ENCODE peak calls at places on chromosomes 3 and 15, in six cellular contexts. Y, Z, S, L, I and R are unnamed samples.

GRCh38 chr15:58441376-58442070 is 9.7 kb downstream of the LIPC start:
- DNase-seq in Z (no peak), L (no peak), S (no peak), Y (no peak), I (no peak), R (no peak)

GRCh38 chr3:155093261-155093660 is 13.1 kb downstream of the MME start:
- DNase-seq in Z (no peak), S (no peak), L (no peak), I (no peak), Y (no peak), R (no peak)

GRCh38 chr3:107024481-107025153 is 352.6 kb upstream of the CCDC54 start:
- DNase-seq in Y (no peak), S (no peak), I (no peak), Z (no peak), L (no peak), R (no peak)

GRCh38 chr15:38267416-38268022 is 14.9 kb downstream of the SPRED1 start:
- DNase-seq in I (no peak), S (no peak), Y (no peak), Z (no peak), L (no peak), R (no peak)

GRCh38 chr3:105821433-105821832 is 47.4 kb downstream of the CBLB start:
- DNase-seq in S (no peak), I (no peak), Y (no peak), Z (no peak), L (no peak), R (no peak)

GRCh38 chr15:49370782-49371181 is 52.3 kb upstream of the FGF7 start:
- DNase-seq in L (peak; percentile 9), Z (no peak), I (no peak), S (no peak), Y (no peak), R (no peak)

GRCh38 chr3:40613306-40613705 is 88.5 kb downstream of the ZNF621 start:
- DNase-seq in Z (no peak), S (no peak), Y (no peak), L (no peak), I (no peak), R (no peak)

GRCh38 chr3:124263168-124263567 is 271.2 kb upstream of the ROPN1 start:
- DNase-seq in Z (no peak), I (no peak), S (no peak), L (peak; percentile 96), Y (no peak), R (no peak)

GRCh38 chr15:83714888-83715287 is 61.0 kb downstream of the ADAMTSL3 start:
- DNase-seq in I (no peak), Y (no peak), Z (no peak), S (no peak), L (no peak), R (no peak)

GRCh38 chr3:112519424-112520001 is 20.2 kb upstream of the BTLA start:
- DNase-seq in S (no peak), Y (no peak), I (no peak), Z (no peak), L (peak; percentile 56), R (peak; percentile 12)

GRCh38 chr15:57890878-57891277 is 174.6 kb downstream of the ALDH1A2 start:
- DNase-seq in Y (no peak), S (no peak), Z (no peak), I (no peak), L (no peak), R (no peak)

GRCh38 chr3:17799312-17799711 is 56.9 kb upstream of the TBC1D5 start:
- DNase-seq in L (no peak), Y (no peak), S (no peak), I (no peak), Z (no peak), R (no peak)

GRCh38 chr15:33722005-33722672 is 246.2 kb upstream of the CHRM5 start:
- DNase-seq in Z (no peak), S (no peak), L (no peak), Y (no peak), I (no peak), R (no peak)

GRCh38 chr3:25849101-25849500 is 59.2 kb downstream of the OXSM start:
- DNase-seq in L (no peak), Z (no peak), S (no peak), Y (no peak), I (no peak), R (no peak)

GRCh38 chr15:57398336-57398735 is 22.0 kb downstream of the CGNL1 start:
- DNase-seq in S (no peak), L (no peak), Y (no peak), Z (no peak), I (no peak), R (no peak)